ENCODE peak calls at places on chromosomes 12 and 14, in six cellular contexts. L, E, P, K, R and J are unnamed samples.

GRCh38 chr12:5000204-5000603 is 43.5 kb upstream of the KCNA5 start:
- DNase-seq in P (no peak), L (no peak), E (peak; percentile 12), R (no peak), K (no peak), J (no peak)

GRCh38 chr12:127588224-127588623 is 678.7 kb upstream of the TMEM132C start:
- DNase-seq in K (peak; percentile 28), P (peak; percentile 16), R (no peak), L (no peak), E (no peak), J (no peak)

GRCh38 chr14:22558221-22558913 is 30.7 kb downstream of the DAD1 start:
- DNase-seq in E (no peak), P (no peak), K (no peak), R (no peak), L (no peak), J (no peak)

GRCh38 chr12:116336542-116337065 is 59.1 kb upstream of the MED13L start:
- DNase-seq in L (no peak), K (no peak), P (peak; percentile 72), E (no peak), R (peak; percentile 77), J (no peak)

GRCh38 chr12:125786143-125786542 is 720.9 kb downstream of the AACS start:
- DNase-seq in K (no peak), P (no peak), R (no peak), L (no peak), E (no peak), J (no peak)

GRCh38 chr12:10802587-10802986 is at the start of gene TAS2R7:
- DNase-seq in R (no peak), E (no peak), K (no peak), L (no peak), P (no peak), J (no peak)

GRCh38 chr14:83006071-83006670 is 1472.5 kb upstream of the SEL1L start:
- DNase-seq in K (no peak), R (no peak), P (no peak), L (no peak), E (no peak), J (no peak)

GRCh38 chr12:124842800-124843510 is 20.7 kb downstream of the SCARB1 start:
- DNase-seq in P (no peak), E (no peak), L (no peak), K (no peak), R (no peak), J (no peak)

GRCh38 chr12:49377386-49377785 is 10.1 kb downstream of the SPATS2 start:
- DNase-seq in P (no peak), E (no peak), L (no peak), K (no peak), R (no peak), J (no peak)

GRCh38 chr14:34684578-34684977 is 29.8 kb downstream of the CFL2 start:
- DNase-seq in P (no peak), K (no peak), L (no peak), R (no peak), E (no peak), J (no peak)

GRCh38 chr12:110224379-110225304 is 56.4 kb upstream of the ATP2A2 start:
- DNase-seq in L (no peak), P (peak; percentile 28), R (no peak), K (no peak), E (peak; percentile 89), J (peak; percentile 64)

GRCh38 chr14:81940636-81941035 is 407.0 kb upstream of the SEL1L start:
- DNase-seq in P (no peak), E (no peak), L (no peak), K (no peak), R (no peak), J (no peak)

GRCh38 chr14:92676448-92677086 is 71.9 kb downstream of the LGMN start:
- DNase-seq in P (no peak), K (no peak), E (no peak), L (no peak), R (no peak), J (no peak)

GRCh38 chr12:52278931-52279682 is 4.7 kb downstream of the KRT86 start:
- DNase-seq in L (peak; percentile 93), P (no peak), E (peak; percentile 64), R (peak; percentile 84), K (peak; percentile 94), J (peak; percentile 38)

GRCh38 chr14:104892517-104893434 is 27.7 kb downstream of the CEP170B start:
- DNase-seq in L (no peak), E (no peak), P (no peak), K (peak; percentile 51), R (no peak), J (no peak)

GRCh38 chr12:28909291-28909690 is 239.8 kb upstream of the FAR2 start:
- DNase-seq in P (no peak), K (no peak), L (no peak), R (no peak), E (peak; percentile 79), J (no peak)

GRCh38 chr14:55324812-55325211 is 53.6 kb downstream of the FBXO34 start:
- DNase-seq in P (no peak), R (no peak), K (no peak), L (no peak), E (no peak), J (no peak)

GRCh38 chr14:55697358-55697985 is 117.5 kb downstream of the KTN1 start:
- DNase-seq in P (no peak), R (no peak), K (no peak), E (no peak), L (no peak), J (no peak)

GRCh38 chr12:89492883-89493282 is 31.7 kb downstream of the GALNT4 start:
- DNase-seq in R (no peak), K (no peak), L (no peak), E (no peak), P (no peak), J (no peak)

GRCh38 chr14:104965561-104966231 is 12.5 kb downstream of the AHNAK2 start:
- DNase-seq in L (no peak), K (no peak), E (no peak), R (no peak), P (no peak), J (no peak)

GRCh38 chr14:75579882-75580281 is 1.5 kb downstream of the FLVCR2 start:
- DNase-seq in P (no peak), L (no peak), E (no peak), R (no peak), K (no peak), J (no peak)

GRCh38 chr14:94079891-94080605 is 954 bp downstream of the DDX24 start:
- DNase-seq in R (peak; percentile 36), P (no peak), K (no peak), E (peak; percentile 33), L (no peak), J (no peak)

GRCh38 chr12:77645966-77646598 is 184.6 kb upstream of the NAV3 start:
- DNase-seq in K (no peak), P (no peak), L (no peak), R (no peak), E (no peak), J (no peak)

GRCh38 chr12:4277205-4277543 is 3.6 kb downstream of the CCND2 start:
- DNase-seq in R (no peak), E (no peak), P (no peak), L (no peak), K (no peak), J (no peak)

GRCh38 chr14:52220924-52221802 is 46.3 kb upstream of the PTGDR start:
- DNase-seq in K (no peak), R (no peak), L (no peak), E (no peak), P (no peak), J (no peak)

GRCh38 chr14:30005114-30005698 is 77.6 kb upstream of the PRKD1 start:
- DNase-seq in L (peak; percentile 43), R (no peak), K (no peak), E (peak; percentile 65), P (peak; percentile 21), J (peak; percentile 53)

GRCh38 chr12:106300761-106301160 is 1.8 kb upstream of the TCP11L2 start:
- DNase-seq in R (no peak), E (no peak), K (no peak), L (no peak), P (no peak), J (no peak)

GRCh38 chr14:76644875-76645518 is 116.3 kb upstream of the VASH1 start:
- DNase-seq in E (peak; percentile 33), K (peak; percentile 73), P (no peak), R (peak; percentile 8), L (peak; percentile 72), J (no peak)

GRCh38 chr12:19978193-19978592 is 390.1 kb upstream of the PDE3A start:
- DNase-seq in E (peak; percentile 6), P (peak; percentile 68), K (no peak), R (no peak), L (no peak), J (no peak)

GRCh38 chr12:89723276-89723675 is 14.6 kb upstream of the ATP2B1 start:
- DNase-seq in E (no peak), L (no peak), P (no peak), K (no peak), R (no peak), J (no peak)

GRCh38 chr14:80930836-80931389 is 10.6 kb downstream of the CEP128 start:
- DNase-seq in P (peak; percentile 94), R (peak; percentile 11), L (no peak), K (no peak), E (peak; percentile 92), J (no peak)

GRCh38 chr14:100384819-100385813 is 62.0 kb downstream of the SLC25A47 start:
- DNase-seq in P (no peak), L (no peak), R (no peak), E (peak; percentile 52), K (peak; percentile 36), J (no peak)

GRCh38 chr12:96810057-96810456 is 97.0 kb upstream of the NEDD1 start:
- DNase-seq in E (peak; percentile 79), P (no peak), R (no peak), K (no peak), L (no peak), J (no peak)